ENCODE peak calls at places on chromosomes 3 and 15, in five cellular contexts. One of them, this sample, is unnamed.

GRCh38 chr3:45330500-45331295 is 57.7 kb upstream of the LARS2 start:
- DNase-seq in RWPE2: no peak
- DNase-seq in tibial nerve: no peak
- DNase-seq in fibroblast of lung: peak; percentile 28
- DNase-seq in mesenchymal stem cell: no peak
- DNase-seq in this sample: peak; percentile 65

GRCh38 chr3:13873818-13874217 is 6.1 kb downstream of the WNT7A start:
- DNase-seq in mesenchymal stem cell: no peak
- DNase-seq in RWPE2: no peak
- DNase-seq in fibroblast of lung: no peak
- DNase-seq in tibial nerve: no peak
- DNase-seq in this sample: no peak

GRCh38 chr15:41501961-41502786 is 8.5 kb downstream of the ITPKA start:
- DNase-seq in mesenchymal stem cell: no peak
- DNase-seq in RWPE2: no peak
- DNase-seq in fibroblast of lung: no peak
- DNase-seq in tibial nerve: no peak
- DNase-seq in this sample: no peak

GRCh38 chr15:75921732-75922703 is 18.3 kb downstream of the FBXO22 start:
- DNase-seq in mesenchymal stem cell: peak; percentile 91
- DNase-seq in RWPE2: peak; percentile 88
- DNase-seq in fibroblast of lung: peak; percentile 60
- DNase-seq in tibial nerve: peak; percentile 74
- DNase-seq in this sample: peak; percentile 50

GRCh38 chr15:32029862-32030781 is at the start of gene CHRNA7:
- DNase-seq in RWPE2: peak; percentile 73
- DNase-seq in mesenchymal stem cell: peak; percentile 19
- DNase-seq in fibroblast of lung: peak; percentile 42
- DNase-seq in tibial nerve: no peak
- DNase-seq in this sample: peak; percentile 31

GRCh38 chr3:128794067-128794768 is 68.2 kb downstream of the RAB7A start:
- DNase-seq in fibroblast of lung: peak; percentile 95
- DNase-seq in tibial nerve: no peak
- DNase-seq in RWPE2: no peak
- DNase-seq in mesenchymal stem cell: peak; percentile 88
- DNase-seq in this sample: peak; percentile 47

GRCh38 chr3:158808697-158809096 is 6.8 kb downstream of the MFSD1 start:
- DNase-seq in tibial nerve: no peak
- DNase-seq in mesenchymal stem cell: peak; percentile 77
- DNase-seq in fibroblast of lung: peak; percentile 93
- DNase-seq in RWPE2: no peak
- DNase-seq in this sample: peak; percentile 64

GRCh38 chr3:128348805-128349531 is 117.7 kb downstream of the DNAJB8 start:
- DNase-seq in mesenchymal stem cell: no peak
- DNase-seq in RWPE2: no peak
- DNase-seq in tibial nerve: no peak
- DNase-seq in fibroblast of lung: no peak
- DNase-seq in this sample: peak; percentile 14

GRCh38 chr15:85878866-85879265 is 84.1 kb upstream of the KLHL25 start:
- DNase-seq in fibroblast of lung: no peak
- DNase-seq in tibial nerve: no peak
- DNase-seq in RWPE2: no peak
- DNase-seq in mesenchymal stem cell: no peak
- DNase-seq in this sample: peak; percentile 29

GRCh38 chr3:134704556-134704955 is 53.7 kb upstream of the KY start:
- DNase-seq in fibroblast of lung: no peak
- DNase-seq in tibial nerve: no peak
- DNase-seq in mesenchymal stem cell: no peak
- DNase-seq in RWPE2: no peak
- DNase-seq in this sample: no peak

GRCh38 chr3:58351920-58352319 is 19.2 kb downstream of the PXK start:
- DNase-seq in fibroblast of lung: no peak
- DNase-seq in tibial nerve: no peak
- DNase-seq in RWPE2: no peak
- DNase-seq in mesenchymal stem cell: no peak
- DNase-seq in this sample: no peak

GRCh38 chr3:185330238-185330637 is 32.7 kb upstream of the MAP3K13 start:
- DNase-seq in mesenchymal stem cell: no peak
- DNase-seq in tibial nerve: no peak
- DNase-seq in fibroblast of lung: no peak
- DNase-seq in RWPE2: no peak
- DNase-seq in this sample: no peak

GRCh38 chr3:4734454-4734853 is 241.3 kb downstream of the ITPR1 start:
- DNase-seq in RWPE2: no peak
- DNase-seq in tibial nerve: no peak
- DNase-seq in mesenchymal stem cell: no peak
- DNase-seq in fibroblast of lung: no peak
- DNase-seq in this sample: peak; percentile 77

GRCh38 chr3:37745079-37745478 is 116.6 kb upstream of the CTDSPL start:
- DNase-seq in RWPE2: no peak
- DNase-seq in tibial nerve: no peak
- DNase-seq in fibroblast of lung: no peak
- DNase-seq in mesenchymal stem cell: no peak
- DNase-seq in this sample: no peak

GRCh38 chr3:11668243-11669232 is 24.8 kb upstream of the VGLL4 start:
- DNase-seq in fibroblast of lung: peak; percentile 30
- DNase-seq in RWPE2: no peak
- DNase-seq in tibial nerve: no peak
- DNase-seq in mesenchymal stem cell: no peak
- DNase-seq in this sample: peak; percentile 9

GRCh38 chr3:99562990-99563607 is 75.3 kb upstream of the COL8A1 start:
- DNase-seq in fibroblast of lung: peak; percentile 77
- DNase-seq in mesenchymal stem cell: no peak
- DNase-seq in tibial nerve: no peak
- DNase-seq in RWPE2: no peak
- DNase-seq in this sample: peak; percentile 77

GRCh38 chr15:88901713-88902490 is 6.6 kb upstream of the HAPLN3 start:
- DNase-seq in tibial nerve: no peak
- DNase-seq in fibroblast of lung: no peak
- DNase-seq in RWPE2: peak; percentile 67
- DNase-seq in mesenchymal stem cell: no peak
- DNase-seq in this sample: no peak

GRCh38 chr3:126127904-126128303 is 44.0 kb upstream of the SLC41A3 start:
- DNase-seq in fibroblast of lung: no peak
- DNase-seq in RWPE2: no peak
- DNase-seq in tibial nerve: no peak
- DNase-seq in mesenchymal stem cell: no peak
- DNase-seq in this sample: no peak

GRCh38 chr15:65816441-65816840 is 24.3 kb upstream of the DENND4A start:
- DNase-seq in fibroblast of lung: no peak
- DNase-seq in RWPE2: no peak
- DNase-seq in tibial nerve: no peak
- DNase-seq in mesenchymal stem cell: no peak
- DNase-seq in this sample: no peak

GRCh38 chr3:10737785-10738184 is 78.2 kb upstream of the SLC6A11 start:
- DNase-seq in mesenchymal stem cell: no peak
- DNase-seq in tibial nerve: no peak
- DNase-seq in fibroblast of lung: no peak
- DNase-seq in RWPE2: no peak
- DNase-seq in this sample: no peak

GRCh38 chr15:53208759-53209158 is 418.6 kb upstream of the ONECUT1 start:
- DNase-seq in tibial nerve: no peak
- DNase-seq in RWPE2: no peak
- DNase-seq in mesenchymal stem cell: no peak
- DNase-seq in fibroblast of lung: no peak
- DNase-seq in this sample: no peak

GRCh38 chr15:66851226-66852063 is 149.4 kb downstream of the SMAD6 start:
- DNase-seq in fibroblast of lung: peak; percentile 65
- DNase-seq in tibial nerve: peak; percentile 86
- DNase-seq in mesenchymal stem cell: peak; percentile 86
- DNase-seq in RWPE2: peak; percentile 84
- DNase-seq in this sample: peak; percentile 72

GRCh38 chr15:74635228-74635627 is 19.6 kb downstream of the CLK3 start:
- DNase-seq in RWPE2: peak; percentile 73
- DNase-seq in tibial nerve: peak; percentile 62
- DNase-seq in fibroblast of lung: peak; percentile 43
- DNase-seq in mesenchymal stem cell: peak; percentile 69
- DNase-seq in this sample: peak; percentile 81

GRCh38 chr15:92915766-92916435 is 15.8 kb downstream of the CHD2 start:
- DNase-seq in fibroblast of lung: peak; percentile 90
- DNase-seq in tibial nerve: no peak
- DNase-seq in mesenchymal stem cell: no peak
- DNase-seq in RWPE2: no peak
- DNase-seq in this sample: no peak

GRCh38 chr15:84949043-84949442 is 32.6 kb upstream of the PDE8A start:
- DNase-seq in fibroblast of lung: peak; percentile 70
- DNase-seq in RWPE2: no peak
- DNase-seq in tibial nerve: no peak
- DNase-seq in mesenchymal stem cell: no peak
- DNase-seq in this sample: no peak

GRCh38 chr3:194870394-194871110 is 184.9 kb downstream of the FAM43A start:
- DNase-seq in mesenchymal stem cell: no peak
- DNase-seq in RWPE2: peak; percentile 83
- DNase-seq in fibroblast of lung: peak; percentile 80
- DNase-seq in tibial nerve: no peak
- DNase-seq in this sample: peak; percentile 92

GRCh38 chr15:67422296-67422695 is 98.6 kb upstream of the C15orf61 start:
- DNase-seq in mesenchymal stem cell: no peak
- DNase-seq in tibial nerve: no peak
- DNase-seq in RWPE2: no peak
- DNase-seq in fibroblast of lung: no peak
- DNase-seq in this sample: no peak

GRCh38 chr3:32018723-32019564 is 37.4 kb downstream of the ZNF860 start:
- DNase-seq in mesenchymal stem cell: peak; percentile 65
- DNase-seq in tibial nerve: peak; percentile 24
- DNase-seq in fibroblast of lung: peak; percentile 56
- DNase-seq in RWPE2: no peak
- DNase-seq in this sample: peak; percentile 78

GRCh38 chr3:158456114-158456513 is 114.9 kb upstream of the MLF1 start:
- DNase-seq in RWPE2: no peak
- DNase-seq in tibial nerve: no peak
- DNase-seq in fibroblast of lung: peak; percentile 4
- DNase-seq in mesenchymal stem cell: peak; percentile 86
- DNase-seq in this sample: no peak

GRCh38 chr3:190076138-190076537 is 44.6 kb downstream of the P3H2 start:
- DNase-seq in RWPE2: no peak
- DNase-seq in tibial nerve: no peak
- DNase-seq in mesenchymal stem cell: no peak
- DNase-seq in fibroblast of lung: peak; percentile 63
- DNase-seq in this sample: no peak

GRCh38 chr3:36362216-36362615 is 18.1 kb upstream of the STAC start:
- DNase-seq in RWPE2: no peak
- DNase-seq in tibial nerve: no peak
- DNase-seq in fibroblast of lung: peak; percentile 45
- DNase-seq in mesenchymal stem cell: peak; percentile 29
- DNase-seq in this sample: no peak

GRCh38 chr3:55445551-55445950 is 41.6 kb downstream of the WNT5A start:
- DNase-seq in fibroblast of lung: no peak
- DNase-seq in tibial nerve: no peak
- DNase-seq in mesenchymal stem cell: no peak
- DNase-seq in RWPE2: no peak
- DNase-seq in this sample: no peak

GRCh38 chr15:101179341-101180153 is 72.3 kb downstream of the CHSY1 start:
- DNase-seq in tibial nerve: no peak
- DNase-seq in RWPE2: no peak
- DNase-seq in mesenchymal stem cell: no peak
- DNase-seq in fibroblast of lung: peak; percentile 85
- DNase-seq in this sample: no peak

GRCh38 chr3:43378066-43378935 is 92.0 kb downstream of the SNRK start:
- DNase-seq in tibial nerve: peak; percentile 36
- DNase-seq in fibroblast of lung: peak; percentile 37
- DNase-seq in mesenchymal stem cell: peak; percentile 43
- DNase-seq in RWPE2: no peak
- DNase-seq in this sample: peak; percentile 71

GRCh38 chr3:185658943-185659342 is 72.8 kb downstream of the SENP2 start:
- DNase-seq in tibial nerve: no peak
- DNase-seq in mesenchymal stem cell: no peak
- DNase-seq in fibroblast of lung: no peak
- DNase-seq in RWPE2: no peak
- DNase-seq in this sample: no peak

GRCh38 chr3:78349571-78349970 is 1309.7 kb downstream of the ROBO2 start:
- DNase-seq in RWPE2: no peak
- DNase-seq in tibial nerve: no peak
- DNase-seq in mesenchymal stem cell: no peak
- DNase-seq in fibroblast of lung: no peak
- DNase-seq in this sample: no peak
- H3K4me1 ChIP-seq in RWPE2: no peaks in the 10 kb centered on the region
- H3K4me1 ChIP-seq in tibial nerve: no peaks in the 10 kb centered on the region
- H3K4me1 ChIP-seq in mesenchymal stem cell: no peaks in the 10 kb centered on the region
- H3K4me1 ChIP-seq in fibroblast of lung: no peaks in the 10 kb centered on the region
- H3K4me1 ChIP-seq in this sample: no peaks in the 10 kb centered on the region

GRCh38 chr15:80249973-80250372 is 2.0 kb downstream of the CTXND1 start:
- DNase-seq in mesenchymal stem cell: no peak
- DNase-seq in tibial nerve: no peak
- DNase-seq in RWPE2: no peak
- DNase-seq in fibroblast of lung: no peak
- DNase-seq in this sample: no peak

GRCh38 chr15:80251505-80252280 is at the start of gene CTXND1:
- DNase-seq in RWPE2: peak; percentile 60
- DNase-seq in tibial nerve: no peak
- DNase-seq in mesenchymal stem cell: no peak
- DNase-seq in fibroblast of lung: no peak
- DNase-seq in this sample: no peak

GRCh38 chr15:80250614-80251504 is 1.2 kb downstream of the CTXND1 start:
- DNase-seq in RWPE2: no peak
- DNase-seq in fibroblast of lung: no peak
- DNase-seq in tibial nerve: no peak
- DNase-seq in mesenchymal stem cell: no peak
- DNase-seq in this sample: no peak

GRCh38 chr15:80247320-80247719 is 4.7 kb downstream of the CTXND1 start:
- DNase-seq in tibial nerve: no peak
- DNase-seq in mesenchymal stem cell: no peak
- DNase-seq in fibroblast of lung: no peak
- DNase-seq in RWPE2: no peak
- DNase-seq in this sample: no peak

DNA sequence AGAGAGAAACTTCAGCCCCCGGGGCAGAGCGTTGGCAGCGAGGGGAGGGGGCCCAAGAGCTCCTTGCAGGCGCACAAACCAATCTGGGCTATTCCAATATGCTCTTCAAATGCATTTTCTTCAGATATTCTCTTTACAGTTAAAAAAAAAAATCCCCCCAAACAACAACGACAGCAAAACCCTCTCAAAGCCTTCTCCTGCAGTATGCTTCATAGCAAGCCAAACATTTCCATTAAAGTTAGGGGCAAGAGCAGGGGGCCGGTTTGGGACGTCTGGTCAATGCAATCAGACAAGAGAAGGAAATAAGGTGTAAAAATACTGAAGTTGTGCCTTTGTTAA is 237 bp upstream of the CTXND1 start:
- DNase-seq in RWPE2: no peak
- DNase-seq in tibial nerve: no peak
- DNase-seq in mesenchymal stem cell: no peak
- DNase-seq in fibroblast of lung: no peak
- DNase-seq in this sample: no peak
- H3K27ac ChIP-seq in RWPE2: no peak overlapping the region
- H3K27ac ChIP-seq in tibial nerve: peak overlapping the region; percentile 88
- H3K27ac ChIP-seq in mesenchymal stem cell: no peak overlapping the region
- H3K27ac ChIP-seq in fibroblast of lung: no peak overlapping the region
- H3K27ac ChIP-seq in this sample: no peak overlapping the region

GRCh38 chr15:78021761-78022160 is 55.8 kb downstream of the TBC1D2B start:
- DNase-seq in fibroblast of lung: no peak
- DNase-seq in RWPE2: no peak
- DNase-seq in tibial nerve: no peak
- DNase-seq in mesenchymal stem cell: no peak
- DNase-seq in this sample: no peak
- H3K4me1 ChIP-seq in fibroblast of lung: peaks cover 6% of the 10 kb centered on the region
- H3K4me1 ChIP-seq in RWPE2: no peaks in the 10 kb centered on the region
- H3K4me1 ChIP-seq in tibial nerve: peaks cover 25% of the 10 kb centered on the region
- H3K4me1 ChIP-seq in mesenchymal stem cell: peaks cover 2% of the 10 kb centered on the region
- H3K4me1 ChIP-seq in this sample: no peaks in the 10 kb centered on the region

GRCh38 chr15:39998511-39998910 is 40.5 kb downstream of the SRP14 start:
- DNase-seq in RWPE2: no peak
- DNase-seq in fibroblast of lung: no peak
- DNase-seq in tibial nerve: no peak
- DNase-seq in mesenchymal stem cell: no peak
- DNase-seq in this sample: no peak
- H3K27ac ChIP-seq in RWPE2: no peak overlapping the region
- H3K27ac ChIP-seq in fibroblast of lung: no peak overlapping the region
- H3K27ac ChIP-seq in tibial nerve: no peak overlapping the region
- H3K27ac ChIP-seq in mesenchymal stem cell: no peak overlapping the region
- H3K27ac ChIP-seq in this sample: no peak overlapping the region